ENCODE peak calls at places on chromosomes 6 and 20, in ten cellular contexts. One of them, this sample, is unnamed.

GRCh38 chr20:2261105-2261504 is 34.7 kb upstream of the TGM3 start:
- DNase-seq in amygdala: no peak
- DNase-seq in stimulated activated CD4-positive, alpha-beta T cell treated with anti-CD3 and anti-CD28 coated beads, Interleukin-1b, Interleukin-23, amount 100 ng/mL, for 1 hour: no peak
- DNase-seq in head of caudate nucleus: no peak
- DNase-seq in left lung: no peak
- DNase-seq in fibroblast of mammary gland: no peak
- DNase-seq in HT-29: peak; percentile 23
- DNase-seq in fibroblast of the conjunctiva: no peak
- DNase-seq in stimulated activated CD8-positive, alpha-beta memory T cell treated with anti-CD3 and anti-CD28 coated beads, Interleukin-15, amount 100 ng/mL, for 24 hours: no peak
- DNase-seq in foreskin keratinocyte: no peak
- DNase-seq in this sample: peak; percentile 2

GRCh38 chr20:48180039-48180438 is 394.8 kb upstream of the SULF2 start:
- DNase-seq in left lung: no peak
- DNase-seq in stimulated activated CD8-positive, alpha-beta memory T cell treated with anti-CD3 and anti-CD28 coated beads, Interleukin-15, amount 100 ng/mL, for 24 hours: no peak
- DNase-seq in amygdala: no peak
- DNase-seq in HT-29: peak; percentile 37
- DNase-seq in fibroblast of mammary gland: peak; percentile 22
- DNase-seq in stimulated activated CD4-positive, alpha-beta T cell treated with anti-CD3 and anti-CD28 coated beads, Interleukin-1b, Interleukin-23, amount 100 ng/mL, for 1 hour: no peak
- DNase-seq in foreskin keratinocyte: no peak
- DNase-seq in fibroblast of the conjunctiva: no peak
- DNase-seq in head of caudate nucleus: no peak
- DNase-seq in this sample: no peak

GRCh38 chr6:146620655-146621054 is 21.9 kb downstream of the ADGB start:
- DNase-seq in stimulated activated CD8-positive, alpha-beta memory T cell treated with anti-CD3 and anti-CD28 coated beads, Interleukin-15, amount 100 ng/mL, for 24 hours: no peak
- DNase-seq in amygdala: no peak
- DNase-seq in left lung: no peak
- DNase-seq in fibroblast of mammary gland: peak; percentile 8
- DNase-seq in head of caudate nucleus: no peak
- DNase-seq in stimulated activated CD4-positive, alpha-beta T cell treated with anti-CD3 and anti-CD28 coated beads, Interleukin-1b, Interleukin-23, amount 100 ng/mL, for 1 hour: no peak
- DNase-seq in foreskin keratinocyte: no peak
- DNase-seq in HT-29: no peak
- DNase-seq in fibroblast of the conjunctiva: no peak
- DNase-seq in this sample: no peak

GRCh38 chr6:31379850-31380249 is 22.9 kb upstream of the HLA-B start:
- DNase-seq in left lung: no peak
- DNase-seq in stimulated activated CD4-positive, alpha-beta T cell treated with anti-CD3 and anti-CD28 coated beads, Interleukin-1b, Interleukin-23, amount 100 ng/mL, for 1 hour: no peak
- DNase-seq in HT-29: no peak
- DNase-seq in fibroblast of the conjunctiva: no peak
- DNase-seq in head of caudate nucleus: no peak
- DNase-seq in fibroblast of mammary gland: peak; percentile 25
- DNase-seq in stimulated activated CD8-positive, alpha-beta memory T cell treated with anti-CD3 and anti-CD28 coated beads, Interleukin-15, amount 100 ng/mL, for 24 hours: no peak
- DNase-seq in amygdala: no peak
- DNase-seq in foreskin keratinocyte: no peak
- DNase-seq in this sample: no peak

GRCh38 chr20:61420056-61420455 is 168.0 kb downstream of the CDH4 start:
- DNase-seq in left lung: no peak
- DNase-seq in HT-29: no peak
- DNase-seq in stimulated activated CD8-positive, alpha-beta memory T cell treated with anti-CD3 and anti-CD28 coated beads, Interleukin-15, amount 100 ng/mL, for 24 hours: no peak
- DNase-seq in foreskin keratinocyte: no peak
- DNase-seq in amygdala: no peak
- DNase-seq in stimulated activated CD4-positive, alpha-beta T cell treated with anti-CD3 and anti-CD28 coated beads, Interleukin-1b, Interleukin-23, amount 100 ng/mL, for 1 hour: no peak
- DNase-seq in head of caudate nucleus: no peak
- DNase-seq in fibroblast of mammary gland: no peak
- DNase-seq in fibroblast of the conjunctiva: no peak
- DNase-seq in this sample: no peak

GRCh38 chr6:5126214-5126613 is 41.1 kb downstream of the PPP1R3G start:
- DNase-seq in fibroblast of the conjunctiva: no peak
- DNase-seq in HT-29: no peak
- DNase-seq in foreskin keratinocyte: peak; percentile 54
- DNase-seq in left lung: no peak
- DNase-seq in stimulated activated CD8-positive, alpha-beta memory T cell treated with anti-CD3 and anti-CD28 coated beads, Interleukin-15, amount 100 ng/mL, for 24 hours: no peak
- DNase-seq in fibroblast of mammary gland: no peak
- DNase-seq in amygdala: no peak
- DNase-seq in head of caudate nucleus: no peak
- DNase-seq in stimulated activated CD4-positive, alpha-beta T cell treated with anti-CD3 and anti-CD28 coated beads, Interleukin-1b, Interleukin-23, amount 100 ng/mL, for 1 hour: no peak
- DNase-seq in this sample: no peak

GRCh38 chr6:7590918-7591302 is 912 bp downstream of the SNRNP48 start:
- DNase-seq in fibroblast of mammary gland: peak; percentile 30
- DNase-seq in stimulated activated CD8-positive, alpha-beta memory T cell treated with anti-CD3 and anti-CD28 coated beads, Interleukin-15, amount 100 ng/mL, for 24 hours: no peak
- DNase-seq in head of caudate nucleus: peak; percentile 42
- DNase-seq in left lung: no peak
- DNase-seq in amygdala: no peak
- DNase-seq in HT-29: peak; percentile 5
- DNase-seq in stimulated activated CD4-positive, alpha-beta T cell treated with anti-CD3 and anti-CD28 coated beads, Interleukin-1b, Interleukin-23, amount 100 ng/mL, for 1 hour: no peak
- DNase-seq in fibroblast of the conjunctiva: no peak
- DNase-seq in foreskin keratinocyte: no peak
- DNase-seq in this sample: no peak

GRCh38 chr6:78629154-78629721 is 238.1 kb upstream of the IRAK1BP1 start:
- DNase-seq in head of caudate nucleus: peak; percentile 34
- DNase-seq in amygdala: no peak
- DNase-seq in left lung: peak; percentile 63
- DNase-seq in fibroblast of mammary gland: peak; percentile 34
- DNase-seq in foreskin keratinocyte: no peak
- DNase-seq in HT-29: no peak
- DNase-seq in stimulated activated CD4-positive, alpha-beta T cell treated with anti-CD3 and anti-CD28 coated beads, Interleukin-1b, Interleukin-23, amount 100 ng/mL, for 1 hour: no peak
- DNase-seq in fibroblast of the conjunctiva: no peak
- DNase-seq in stimulated activated CD8-positive, alpha-beta memory T cell treated with anti-CD3 and anti-CD28 coated beads, Interleukin-15, amount 100 ng/mL, for 24 hours: no peak
- DNase-seq in this sample: no peak

GRCh38 chr6:166626177-166627038 is 643 bp downstream of the RPS6KA2 start:
- DNase-seq in stimulated activated CD8-positive, alpha-beta memory T cell treated with anti-CD3 and anti-CD28 coated beads, Interleukin-15, amount 100 ng/mL, for 24 hours: no peak
- DNase-seq in foreskin keratinocyte: peak; percentile 43
- DNase-seq in fibroblast of mammary gland: peak; percentile 37
- DNase-seq in head of caudate nucleus: peak; percentile 57
- DNase-seq in fibroblast of the conjunctiva: no peak
- DNase-seq in HT-29: no peak
- DNase-seq in amygdala: no peak
- DNase-seq in left lung: peak; percentile 87
- DNase-seq in stimulated activated CD4-positive, alpha-beta T cell treated with anti-CD3 and anti-CD28 coated beads, Interleukin-1b, Interleukin-23, amount 100 ng/mL, for 1 hour: no peak
- DNase-seq in this sample: peak; percentile 27

GRCh38 chr6:90284236-90284744 is 12.4 kb downstream of the BACH2 start:
- DNase-seq in fibroblast of the conjunctiva: peak; percentile 75
- DNase-seq in head of caudate nucleus: no peak
- DNase-seq in left lung: no peak
- DNase-seq in amygdala: no peak
- DNase-seq in stimulated activated CD4-positive, alpha-beta T cell treated with anti-CD3 and anti-CD28 coated beads, Interleukin-1b, Interleukin-23, amount 100 ng/mL, for 1 hour: no peak
- DNase-seq in stimulated activated CD8-positive, alpha-beta memory T cell treated with anti-CD3 and anti-CD28 coated beads, Interleukin-15, amount 100 ng/mL, for 24 hours: no peak
- DNase-seq in HT-29: peak; percentile 28
- DNase-seq in fibroblast of mammary gland: peak; percentile 91
- DNase-seq in foreskin keratinocyte: peak; percentile 88
- DNase-seq in this sample: peak; percentile 61

GRCh38 chr6:43215066-43215465 is 14.2 kb downstream of the DNPH1 start:
- DNase-seq in stimulated activated CD8-positive, alpha-beta memory T cell treated with anti-CD3 and anti-CD28 coated beads, Interleukin-15, amount 100 ng/mL, for 24 hours: no peak
- DNase-seq in stimulated activated CD4-positive, alpha-beta T cell treated with anti-CD3 and anti-CD28 coated beads, Interleukin-1b, Interleukin-23, amount 100 ng/mL, for 1 hour: no peak
- DNase-seq in left lung: no peak
- DNase-seq in head of caudate nucleus: no peak
- DNase-seq in HT-29: no peak
- DNase-seq in fibroblast of mammary gland: no peak
- DNase-seq in fibroblast of the conjunctiva: no peak
- DNase-seq in foreskin keratinocyte: no peak
- DNase-seq in amygdala: no peak
- DNase-seq in this sample: no peak

GRCh38 chr20:59047938-59048680 is 5.5 kb upstream of the PRELID3B start:
- DNase-seq in stimulated activated CD4-positive, alpha-beta T cell treated with anti-CD3 and anti-CD28 coated beads, Interleukin-1b, Interleukin-23, amount 100 ng/mL, for 1 hour: no peak
- DNase-seq in fibroblast of the conjunctiva: no peak
- DNase-seq in amygdala: no peak
- DNase-seq in left lung: no peak
- DNase-seq in HT-29: peak; percentile 87
- DNase-seq in head of caudate nucleus: no peak
- DNase-seq in stimulated activated CD8-positive, alpha-beta memory T cell treated with anti-CD3 and anti-CD28 coated beads, Interleukin-15, amount 100 ng/mL, for 24 hours: no peak
- DNase-seq in foreskin keratinocyte: peak; percentile 34
- DNase-seq in fibroblast of mammary gland: peak; percentile 63
- DNase-seq in this sample: no peak

GRCh38 chr6:52116605-52116948 is 29.2 kb upstream of the PKHD1 start:
- DNase-seq in stimulated activated CD8-positive, alpha-beta memory T cell treated with anti-CD3 and anti-CD28 coated beads, Interleukin-15, amount 100 ng/mL, for 24 hours: no peak
- DNase-seq in left lung: no peak
- DNase-seq in stimulated activated CD4-positive, alpha-beta T cell treated with anti-CD3 and anti-CD28 coated beads, Interleukin-1b, Interleukin-23, amount 100 ng/mL, for 1 hour: no peak
- DNase-seq in HT-29: no peak
- DNase-seq in foreskin keratinocyte: no peak
- DNase-seq in head of caudate nucleus: no peak
- DNase-seq in fibroblast of the conjunctiva: no peak
- DNase-seq in fibroblast of mammary gland: no peak
- DNase-seq in amygdala: no peak
- DNase-seq in this sample: no peak